ENCODE peak calls at places on chromosome 1, in five cellular contexts. J is right cardiac atrium; S is activated naive CD4-positive, alpha-beta T cell treated with anti-CD3 and anti-CD28 coated beads, Interleukin-2, amount 50 U/mL, for 16 hours; N is iris pigment epithelial cell; H is progenitor cell of endocrine pancreas. G is an unnamed sample.

GRCh38 chr1:158924677-158925076 is 6.7 kb upstream of the PYHIN1 start:
- DNase-seq in J (no peak), S (no peak), N (no peak), H (no peak), G (no peak)

GRCh38 chr1:203937678-203938330 is 76.4 kb downstream of the SNRPE start:
- DNase-seq in J (no peak), S (no peak), N (no peak), H (no peak), G (no peak)

GRCh38 chr1:214312530-214313051 is 31.6 kb downstream of the SMYD2 start:
- DNase-seq in J (no peak), S (no peak), N (no peak), H (no peak), G (no peak)

GRCh38 chr1:171863531-171863930 is 22.2 kb downstream of the DNM3 start:
- DNase-seq in J (no peak), S (no peak), N (no peak), H (no peak), G (no peak)

GRCh38 chr1:55504306-55504706 is 289.1 kb upstream of the USP24 start:
- DNase-seq in J (no peak), S (no peak), N (no peak), H (no peak), G (no peak)

GRCh38 chr1:230698130-230698529 is 15.8 kb downstream of the AGT start:
- DNase-seq in J (no peak), S (no peak), N (no peak), H (no peak), G (no peak)

GRCh38 chr1:200856716-200857352 is 15.9 kb upstream of the GPR25 start:
- DNase-seq in J (no peak), S (no peak), N (peak), H (no peak), G (no peak)

GRCh38 chr1:173134029-173134428 is 73.1 kb downstream of the TNFSF4 start:
- DNase-seq in J (no peak), S (no peak), N (peak), H (no peak), G (no peak)

GRCh38 chr1:20059847-20060246 is 10.1 kb upstream of the PLA2G5 start:
- DNase-seq in J (no peak), S (no peak), N (no peak), H (no peak), G (no peak)

GRCh38 chr1:9629445-9630201 is 21.9 kb upstream of the PIK3CD start:
- DNase-seq in J (peak), S (peak), N (no peak), H (no peak), G (peak)

GRCh38 chr1:116365353-116365780 is 7.7 kb upstream of the ATP1A1 start:
- DNase-seq in J (no peak), S (no peak), N (no peak), H (no peak), G (no peak)

GRCh38 chr1:153515504-153516394 is 20.0 kb downstream of the S100A6 start:
- DNase-seq in J (no peak), S (no peak), N (no peak), H (no peak), G (no peak)

G was measured in stimulated activated naive CD8-positive, alpha-beta T cell treated with anti-CD3 and anti-CD28 coated beads, Interleukin-15, Interleukin-2, amounts not matched to agents 100 U/mL and 50 U/mL, for 24 hours.